ENCODE peak calls at places on chromosomes 11 and 22, in six cellular contexts. N is omental fat pad; H is stimulated activated CD4-positive, alpha-beta T cell treated with anti-CD3 and anti-CD28 coated beads, Interleukin-1b, Interleukin-23, amount 100 ng/mL, for 4 hours; B is smooth muscle cell of the brain vasculature; X is NCI-H1436; Y is activated T-cell treated with anti-CD3 and anti-CD28 coated beads, Interleukin-2, amount 50 U/mL, for 24 hours. W is an unnamed sample.
A peak's percentile ranks its signal among the peaks of the same experiment; 100 is the strongest.

GRCh38 chr11:128365044-128365443 is 222.3 kb downstream of the ETS1 start:
- DNase-seq in Y (no peak), B (peak; percentile 54), H (no peak), X (no peak), N (no peak), W (no peak)

GRCh38 chr11:117200813-117201515 is 1.8 kb downstream of the TAGLN start:
- DNase-seq in X (no peak), B (no peak), H (no peak), N (no peak), Y (no peak), W (no peak)

GRCh38 chr11:114416441-114416928 is 16.0 kb downstream of the RBM7 start:
- DNase-seq in N (no peak), B (no peak), X (no peak), H (no peak), Y (no peak), W (no peak)

GRCh38 chr11:35321111-35321510 is 98.2 kb downstream of the SLC1A2 start:
- DNase-seq in N (no peak), X (no peak), H (no peak), Y (no peak), B (no peak), W (no peak)

GRCh38 chr22:44557064-44557748 is 59.2 kb upstream of the RTL6 start:
- DNase-seq in N (no peak), H (no peak), Y (no peak), B (no peak), X (no peak), W (no peak)

GRCh38 chr11:69682681-69683326 is 7.7 kb upstream of the LTO1 start:
- DNase-seq in Y (no peak), N (no peak), X (no peak), H (no peak), B (no peak), W (no peak)

GRCh38 chr22:41446057-41446501 is 522 bp downstream of the TOB2 start:
- DNase-seq in H (peak; percentile 11), N (no peak), B (no peak), X (no peak), Y (no peak), W (no peak)

GRCh38 chr11:86999859-87000753 is 37.6 kb upstream of the TMEM135 start:
- DNase-seq in N (no peak), B (no peak), Y (no peak), X (no peak), H (no peak), W (no peak)

GRCh38 chr11:85813721-85814120 is 2.8 kb upstream of the SYTL2 start:
- DNase-seq in B (no peak), N (no peak), H (no peak), X (peak; percentile 24), Y (no peak), W (no peak)

GRCh38 chr22:46731246-46732040 is 6.6 kb downstream of the CERK start:
- DNase-seq in Y (no peak), N (no peak), B (no peak), X (no peak), H (no peak), W (no peak)

GRCh38 chr11:4891996-4892640 is 10.4 kb downstream of the OR51T1 start:
- DNase-seq in Y (no peak), B (no peak), H (no peak), N (no peak), X (no peak), W (no peak)

GRCh38 chr11:129528296-129528695 is 152.6 kb downstream of the BARX2 start:
- DNase-seq in B (no peak), N (no peak), X (no peak), H (no peak), Y (no peak), W (no peak)

GRCh38 chr11:78576549-78577097 is 2.0 kb upstream of the NARS2 start:
- DNase-seq in Y (no peak), X (no peak), N (no peak), H (no peak), B (no peak), W (no peak)

GRCh38 chr11:134289789-134290188 is 13.6 kb downstream of the GLB1L3 start:
- DNase-seq in H (no peak), N (no peak), B (no peak), Y (no peak), X (no peak), W (peak; percentile 45)

GRCh38 chr11:97964332-97965004 is 1056.3 kb upstream of the CNTN5 start:
- DNase-seq in N (no peak), H (no peak), B (no peak), X (no peak), Y (no peak), W (no peak)

GRCh38 chr22:40218723-40219294 is 41.1 kb downstream of the TNRC6B start:
- DNase-seq in H (no peak), B (no peak), N (no peak), Y (no peak), X (no peak), W (no peak)